ENCODE peak calls at places on chromosome 2, in five cellular contexts. One of them, this sample, is unnamed. For H3K4me1, the result is how much of the 10 kb centered on the place peaks cover.

GRCh38 chr2:20400306-20400705 is 46.6 kb upstream of the RHOB start:
- DNase-seq in aorta: no peak
- DNase-seq in naive thymus-derived CD4-positive, alpha-beta T cell: no peak
- DNase-seq in prostate gland: no peak
- DNase-seq in CD8-positive, alpha-beta memory T cell: no peak
- DNase-seq in this sample: no peak

GRCh38 chr2:197097578-197098366 is 171.3 kb upstream of the PGAP1 start:
- DNase-seq in prostate gland: no peak
- DNase-seq in aorta: no peak
- DNase-seq in CD8-positive, alpha-beta memory T cell: no peak
- DNase-seq in naive thymus-derived CD4-positive, alpha-beta T cell: no peak
- DNase-seq in this sample: no peak

GRCh38 chr2:235493402-235493774 is 455 bp upstream of the AGAP1 start:
- DNase-seq in CD8-positive, alpha-beta memory T cell: no peak
- DNase-seq in prostate gland: no peak
- DNase-seq in aorta: no peak
- DNase-seq in naive thymus-derived CD4-positive, alpha-beta T cell: no peak
- DNase-seq in this sample: peak

GRCh38 chr2:74205586-74205985 is 7.2 kb downstream of the MTHFD2 start:
- DNase-seq in aorta: no peak
- DNase-seq in CD8-positive, alpha-beta memory T cell: peak
- DNase-seq in prostate gland: peak
- DNase-seq in naive thymus-derived CD4-positive, alpha-beta T cell: no peak
- DNase-seq in this sample: no peak

GRCh38 chr2:84963323-84963691 is 7.7 kb upstream of the KCMF1 start:
- DNase-seq in CD8-positive, alpha-beta memory T cell: no peak
- DNase-seq in aorta: no peak
- DNase-seq in prostate gland: no peak
- DNase-seq in naive thymus-derived CD4-positive, alpha-beta T cell: no peak
- DNase-seq in this sample: no peak

GRCh38 chr2:70702711-70703395 is 65.1 kb downstream of the ADD2 start:
- DNase-seq in aorta: no peak
- DNase-seq in naive thymus-derived CD4-positive, alpha-beta T cell: no peak
- DNase-seq in CD8-positive, alpha-beta memory T cell: no peak
- DNase-seq in prostate gland: no peak
- DNase-seq in this sample: no peak

GRCh38 chr2:221312634-221313033 is 259.5 kb downstream of the EPHA4 start:
- DNase-seq in naive thymus-derived CD4-positive, alpha-beta T cell: no peak
- DNase-seq in CD8-positive, alpha-beta memory T cell: no peak
- DNase-seq in aorta: no peak
- DNase-seq in prostate gland: no peak
- DNase-seq in this sample: no peak

GRCh38 chr2:123098618-123099017 is 926.5 kb upstream of the CNTNAP5 start:
- DNase-seq in aorta: no peak
- DNase-seq in naive thymus-derived CD4-positive, alpha-beta T cell: no peak
- DNase-seq in CD8-positive, alpha-beta memory T cell: no peak
- DNase-seq in prostate gland: no peak
- DNase-seq in this sample: no peak

GRCh38 chr2:21740529-21740928 is 616.8 kb downstream of the TDRD15 start:
- DNase-seq in prostate gland: no peak
- DNase-seq in aorta: no peak
- DNase-seq in CD8-positive, alpha-beta memory T cell: no peak
- DNase-seq in naive thymus-derived CD4-positive, alpha-beta T cell: no peak
- DNase-seq in this sample: no peak

GRCh38 chr2:186098821-186099220 is 360.2 kb downstream of the FSIP2 start:
- DNase-seq in aorta: no peak
- DNase-seq in CD8-positive, alpha-beta memory T cell: no peak
- DNase-seq in naive thymus-derived CD4-positive, alpha-beta T cell: no peak
- DNase-seq in prostate gland: no peak
- DNase-seq in this sample: no peak

GRCh38 chr2:148963461-148963860 is 75.0 kb upstream of the LYPD6B start:
- DNase-seq in aorta: no peak
- DNase-seq in prostate gland: no peak
- DNase-seq in CD8-positive, alpha-beta memory T cell: no peak
- DNase-seq in naive thymus-derived CD4-positive, alpha-beta T cell: no peak
- DNase-seq in this sample: no peak

GRCh38 chr2:11129598-11130449 is 25.4 kb upstream of the SLC66A3 start:
- DNase-seq in CD8-positive, alpha-beta memory T cell: peak
- DNase-seq in aorta: peak
- DNase-seq in naive thymus-derived CD4-positive, alpha-beta T cell: peak
- DNase-seq in prostate gland: peak
- DNase-seq in this sample: peak

GRCh38 chr2:120463527-120463926 is 117.6 kb downstream of the INHBB start:
- DNase-seq in CD8-positive, alpha-beta memory T cell: no peak
- DNase-seq in aorta: peak
- DNase-seq in prostate gland: no peak
- DNase-seq in naive thymus-derived CD4-positive, alpha-beta T cell: no peak
- DNase-seq in this sample: peak

GRCh38 chr2:16263241-16263890 is 323.0 kb downstream of the MYCN start:
- DNase-seq in CD8-positive, alpha-beta memory T cell: no peak
- DNase-seq in prostate gland: no peak
- DNase-seq in aorta: no peak
- DNase-seq in naive thymus-derived CD4-positive, alpha-beta T cell: no peak
- DNase-seq in this sample: no peak

GRCh38 chr2:221468288-221468687 is 103.8 kb downstream of the EPHA4 start:
- DNase-seq in naive thymus-derived CD4-positive, alpha-beta T cell: no peak
- DNase-seq in CD8-positive, alpha-beta memory T cell: no peak
- DNase-seq in prostate gland: no peak
- DNase-seq in aorta: no peak
- DNase-seq in this sample: no peak

GRCh38 chr2:222424281-222424728 is at the start of gene SGPP2:
- DNase-seq in CD8-positive, alpha-beta memory T cell: no peak
- DNase-seq in prostate gland: no peak
- DNase-seq in aorta: no peak
- DNase-seq in naive thymus-derived CD4-positive, alpha-beta T cell: peak
- DNase-seq in this sample: peak

GRCh38 chr2:45008296-45009129 is 739 bp downstream of the SIX2 start:
- DNase-seq in aorta: peak
- DNase-seq in naive thymus-derived CD4-positive, alpha-beta T cell: no peak
- DNase-seq in CD8-positive, alpha-beta memory T cell: no peak
- DNase-seq in prostate gland: no peak
- DNase-seq in this sample: no peak

GRCh38 chr2:200226652-200227426 is 79.7 kb upstream of the SPATS2L start:
- DNase-seq in prostate gland: no peak
- DNase-seq in naive thymus-derived CD4-positive, alpha-beta T cell: no peak
- DNase-seq in aorta: no peak
- DNase-seq in CD8-positive, alpha-beta memory T cell: no peak
- DNase-seq in this sample: no peak

GRCh38 chr2:68653538-68653982 is 10.2 kb downstream of the PROKR1 start:
- DNase-seq in aorta: no peak
- DNase-seq in CD8-positive, alpha-beta memory T cell: peak
- DNase-seq in prostate gland: peak
- DNase-seq in naive thymus-derived CD4-positive, alpha-beta T cell: peak
- DNase-seq in this sample: no peak

GRCh38 chr2:201261471-201261870 is 1.1 kb downstream of the CASP8 start:
- DNase-seq in CD8-positive, alpha-beta memory T cell: peak
- DNase-seq in prostate gland: no peak
- DNase-seq in naive thymus-derived CD4-positive, alpha-beta T cell: peak
- DNase-seq in aorta: no peak
- DNase-seq in this sample: no peak

GRCh38 chr2:213199871-213200270 is 48.5 kb upstream of the IKZF2 start:
- DNase-seq in naive thymus-derived CD4-positive, alpha-beta T cell: no peak
- DNase-seq in prostate gland: no peak
- DNase-seq in aorta: no peak
- DNase-seq in CD8-positive, alpha-beta memory T cell: no peak
- DNase-seq in this sample: no peak

GRCh38 chr2:126930970-126931590 is 32.4 kb downstream of the TEX51 start:
- DNase-seq in naive thymus-derived CD4-positive, alpha-beta T cell: no peak
- DNase-seq in CD8-positive, alpha-beta memory T cell: no peak
- DNase-seq in aorta: no peak
- DNase-seq in prostate gland: no peak
- DNase-seq in this sample: no peak

GRCh38 chr2:136005462-136006205 is 20.2 kb upstream of the DARS1 start:
- DNase-seq in naive thymus-derived CD4-positive, alpha-beta T cell: no peak
- DNase-seq in CD8-positive, alpha-beta memory T cell: no peak
- DNase-seq in prostate gland: no peak
- DNase-seq in aorta: no peak
- DNase-seq in this sample: no peak

GRCh38 chr2:206396216-206396615 is 47.1 kb upstream of the ADAM23 start:
- DNase-seq in prostate gland: no peak
- DNase-seq in CD8-positive, alpha-beta memory T cell: no peak
- DNase-seq in aorta: no peak
- DNase-seq in naive thymus-derived CD4-positive, alpha-beta T cell: no peak
- DNase-seq in this sample: no peak

GRCh38 chr2:45000921-45001628 is 8.2 kb downstream of the SIX2 start:
- DNase-seq in CD8-positive, alpha-beta memory T cell: no peak
- DNase-seq in aorta: no peak
- DNase-seq in naive thymus-derived CD4-positive, alpha-beta T cell: no peak
- DNase-seq in prostate gland: no peak
- DNase-seq in this sample: no peak

GRCh38 chr2:127408807-127409099 is 9.5 kb upstream of the PROC start:
- DNase-seq in prostate gland: no peak
- DNase-seq in aorta: no peak
- DNase-seq in naive thymus-derived CD4-positive, alpha-beta T cell: no peak
- DNase-seq in CD8-positive, alpha-beta memory T cell: no peak
- DNase-seq in this sample: no peak

GRCh38 chr2:161946489-161947107 is 127.4 kb downstream of the DPP4 start:
- DNase-seq in aorta: no peak
- DNase-seq in CD8-positive, alpha-beta memory T cell: no peak
- DNase-seq in prostate gland: no peak
- DNase-seq in naive thymus-derived CD4-positive, alpha-beta T cell: no peak
- DNase-seq in this sample: no peak

GRCh38 chr2:19362652-19363473 is 4.4 kb upstream of the OSR1 start:
- DNase-seq in naive thymus-derived CD4-positive, alpha-beta T cell: peak
- DNase-seq in prostate gland: peak
- DNase-seq in aorta: peak
- DNase-seq in CD8-positive, alpha-beta memory T cell: no peak
- DNase-seq in this sample: peak

GRCh38 chr2:159939946-159940345 is 122.5 kb downstream of the PLA2R1 start:
- DNase-seq in aorta: no peak
- DNase-seq in CD8-positive, alpha-beta memory T cell: no peak
- DNase-seq in naive thymus-derived CD4-positive, alpha-beta T cell: no peak
- DNase-seq in prostate gland: no peak
- DNase-seq in this sample: no peak

GRCh38 chr2:194730266-194730665 is 926.8 kb upstream of the SLC39A10 start:
- DNase-seq in naive thymus-derived CD4-positive, alpha-beta T cell: no peak
- DNase-seq in prostate gland: no peak
- DNase-seq in CD8-positive, alpha-beta memory T cell: no peak
- DNase-seq in aorta: no peak
- DNase-seq in this sample: no peak

GRCh38 chr2:99279969-99280695 is 20.9 kb downstream of the LYG1 start:
- DNase-seq in CD8-positive, alpha-beta memory T cell: no peak
- DNase-seq in prostate gland: no peak
- DNase-seq in aorta: no peak
- DNase-seq in naive thymus-derived CD4-positive, alpha-beta T cell: no peak
- DNase-seq in this sample: no peak

DNA sequence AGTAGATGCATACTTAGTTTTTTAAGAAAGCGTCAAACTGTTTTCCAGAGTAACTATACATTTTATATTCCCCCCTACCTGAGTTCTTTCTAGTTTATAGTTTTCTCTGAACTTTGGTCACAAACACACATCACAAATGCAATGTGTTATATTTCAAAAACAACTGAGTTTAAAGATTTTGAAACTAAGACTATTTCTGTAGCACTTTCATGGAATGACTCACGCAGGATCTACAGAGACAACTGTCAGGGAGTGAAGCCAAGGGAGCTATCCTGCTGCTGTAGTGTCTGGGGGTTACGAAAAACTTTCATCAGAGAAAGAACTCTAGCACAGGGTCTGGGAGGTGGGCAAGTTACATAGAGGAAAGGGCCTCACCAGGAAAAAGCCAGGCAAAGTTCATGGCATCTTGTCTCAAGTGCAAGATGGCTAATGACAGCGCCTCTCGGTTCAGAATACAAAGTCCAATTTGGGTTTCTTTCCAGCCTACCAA is 66.8 kb downstream of the UXS1 start:
- DNase-seq in aorta: no peak
- DNase-seq in prostate gland: no peak
- DNase-seq in naive thymus-derived CD4-positive, alpha-beta T cell: no peak
- DNase-seq in CD8-positive, alpha-beta memory T cell: no peak
- DNase-seq in this sample: no peak
- H3K4me1 ChIP-seq in aorta: under half
- H3K4me1 ChIP-seq in prostate gland: under half
- H3K4me1 ChIP-seq in naive thymus-derived CD4-positive, alpha-beta T cell: under half
- H3K4me1 ChIP-seq in CD8-positive, alpha-beta memory T cell: under half
- H3K4me1 ChIP-seq in this sample: under half

GRCh38 chr2:47310801-47311560 is 92.0 kb upstream of the MSH2 start:
- DNase-seq in CD8-positive, alpha-beta memory T cell: no peak
- DNase-seq in naive thymus-derived CD4-positive, alpha-beta T cell: no peak
- DNase-seq in prostate gland: no peak
- DNase-seq in aorta: peak
- DNase-seq in this sample: peak

GRCh38 chr2:47312504-47312875 is 90.5 kb upstream of the MSH2 start:
- DNase-seq in CD8-positive, alpha-beta memory T cell: no peak
- DNase-seq in naive thymus-derived CD4-positive, alpha-beta T cell: no peak
- DNase-seq in aorta: no peak
- DNase-seq in prostate gland: no peak
- DNase-seq in this sample: no peak

GRCh38 chr2:47309472-47309951 is 93.4 kb upstream of the MSH2 start:
- DNase-seq in prostate gland: no peak
- DNase-seq in naive thymus-derived CD4-positive, alpha-beta T cell: no peak
- DNase-seq in aorta: no peak
- DNase-seq in CD8-positive, alpha-beta memory T cell: no peak
- DNase-seq in this sample: peak

GRCh38 chr2:47311764-47312503 is 91.0 kb upstream of the MSH2 start:
- DNase-seq in aorta: no peak
- DNase-seq in CD8-positive, alpha-beta memory T cell: no peak
- DNase-seq in prostate gland: no peak
- DNase-seq in naive thymus-derived CD4-positive, alpha-beta T cell: no peak
- DNase-seq in this sample: no peak

GRCh38 chr2:47309952-47310800 is 92.8 kb upstream of the MSH2 start:
- DNase-seq in naive thymus-derived CD4-positive, alpha-beta T cell: no peak
- DNase-seq in aorta: no peak
- DNase-seq in prostate gland: no peak
- DNase-seq in CD8-positive, alpha-beta memory T cell: no peak
- DNase-seq in this sample: peak
- H3K4me1 ChIP-seq in naive thymus-derived CD4-positive, alpha-beta T cell: under half
- H3K4me1 ChIP-seq in aorta: under half
- H3K4me1 ChIP-seq in prostate gland: under half
- H3K4me1 ChIP-seq in CD8-positive, alpha-beta memory T cell: under half
- H3K4me1 ChIP-seq in this sample: under half

GRCh38 chr2:101779652-101780051 is 82.1 kb downstream of the MAP4K4 start:
- DNase-seq in aorta: no peak
- DNase-seq in prostate gland: no peak
- DNase-seq in naive thymus-derived CD4-positive, alpha-beta T cell: no peak
- DNase-seq in CD8-positive, alpha-beta memory T cell: no peak
- DNase-seq in this sample: no peak

GRCh38 chr2:101778102-101778501 is 80.6 kb downstream of the MAP4K4 start:
- DNase-seq in aorta: no peak
- DNase-seq in prostate gland: no peak
- DNase-seq in CD8-positive, alpha-beta memory T cell: no peak
- DNase-seq in naive thymus-derived CD4-positive, alpha-beta T cell: no peak
- DNase-seq in this sample: no peak

GRCh38 chr2:101777337-101777736 is 79.8 kb downstream of the MAP4K4 start:
- DNase-seq in naive thymus-derived CD4-positive, alpha-beta T cell: no peak
- DNase-seq in aorta: no peak
- DNase-seq in CD8-positive, alpha-beta memory T cell: no peak
- DNase-seq in prostate gland: no peak
- DNase-seq in this sample: no peak

GRCh38 chr2:101781326-101781725 is 83.8 kb downstream of the MAP4K4 start:
- DNase-seq in prostate gland: no peak
- DNase-seq in aorta: no peak
- DNase-seq in naive thymus-derived CD4-positive, alpha-beta T cell: no peak
- DNase-seq in CD8-positive, alpha-beta memory T cell: no peak
- DNase-seq in this sample: no peak

GRCh38 chr2:101779190-101779589 is 81.7 kb downstream of the MAP4K4 start:
- DNase-seq in aorta: no peak
- DNase-seq in prostate gland: no peak
- DNase-seq in naive thymus-derived CD4-positive, alpha-beta T cell: no peak
- DNase-seq in CD8-positive, alpha-beta memory T cell: no peak
- DNase-seq in this sample: no peak
- H3K4me1 ChIP-seq in aorta: under half
- H3K4me1 ChIP-seq in prostate gland: under half
- H3K4me1 ChIP-seq in naive thymus-derived CD4-positive, alpha-beta T cell: under half
- H3K4me1 ChIP-seq in CD8-positive, alpha-beta memory T cell: half or more
- H3K4me1 ChIP-seq in this sample: half or more

GRCh38 chr2:113213061-113213930 is 39.5 kb downstream of the PSD4 start:
- DNase-seq in aorta: peak
- DNase-seq in CD8-positive, alpha-beta memory T cell: no peak
- DNase-seq in naive thymus-derived CD4-positive, alpha-beta T cell: no peak
- DNase-seq in prostate gland: no peak
- DNase-seq in this sample: no peak
- H3K4me1 ChIP-seq in aorta: under half
- H3K4me1 ChIP-seq in CD8-positive, alpha-beta memory T cell: under half
- H3K4me1 ChIP-seq in naive thymus-derived CD4-positive, alpha-beta T cell: under half
- H3K4me1 ChIP-seq in prostate gland: under half
- H3K4me1 ChIP-seq in this sample: under half